ENCODE peak calls at places on chromosomes 3 and 15, in six cellular contexts. One of them, this sample, is unnamed. For H3K27me3, the result is how much of the 10 kb centered on the place peaks cover.

GRCh38 chr3:56196700-56197099 is 271.6 kb downstream of the ERC2 start:
- DNase-seq in GM12878: no peak
- DNase-seq in HepG2: no peak
- DNase-seq in SK-N-SH: no peak
- DNase-seq in H1: no peak
- DNase-seq in HCT116: no peak
- DNase-seq in this sample: no peak

GRCh38 chr3:131386429-131386926 is 4.9 kb downstream of the NUDT16 start:
- DNase-seq in H1: no peak
- DNase-seq in HepG2: no peak
- DNase-seq in SK-N-SH: no peak
- DNase-seq in GM12878: no peak
- DNase-seq in HCT116: no peak
- DNase-seq in this sample: peak

GRCh38 chr15:90231028-90232017 is 2.4 kb downstream of the CIB1 start:
- DNase-seq in HepG2: no peak
- DNase-seq in SK-N-SH: no peak
- DNase-seq in HCT116: no peak
- DNase-seq in GM12878: peak
- DNase-seq in H1: no peak
- DNase-seq in this sample: no peak

GRCh38 chr3:131735121-131735520 is 232.3 kb upstream of the MRPL3 start:
- DNase-seq in SK-N-SH: no peak
- DNase-seq in HCT116: no peak
- DNase-seq in GM12878: no peak
- DNase-seq in HepG2: no peak
- DNase-seq in H1: no peak
- DNase-seq in this sample: no peak

GRCh38 chr15:71049706-71050422 is 65.4 kb upstream of the THSD4 start:
- DNase-seq in HepG2: no peak
- DNase-seq in H1: no peak
- DNase-seq in HCT116: no peak
- DNase-seq in GM12878: no peak
- DNase-seq in SK-N-SH: no peak
- DNase-seq in this sample: no peak

GRCh38 chr15:34085746-34086145 is 15.9 kb downstream of the EMC7 start:
- DNase-seq in HCT116: no peak
- DNase-seq in HepG2: no peak
- DNase-seq in GM12878: no peak
- DNase-seq in H1: no peak
- DNase-seq in SK-N-SH: no peak
- DNase-seq in this sample: no peak

GRCh38 chr3:195075941-195076875 is 194.8 kb downstream of the XXYLT1 start:
- DNase-seq in H1: no peak
- DNase-seq in SK-N-SH: peak
- DNase-seq in HepG2: no peak
- DNase-seq in HCT116: no peak
- DNase-seq in GM12878: no peak
- DNase-seq in this sample: no peak

GRCh38 chr3:190558796-190559195 is 44.9 kb downstream of the IL1RAP start:
- DNase-seq in SK-N-SH: no peak
- DNase-seq in GM12878: no peak
- DNase-seq in HCT116: no peak
- DNase-seq in H1: no peak
- DNase-seq in HepG2: no peak
- DNase-seq in this sample: no peak

GRCh38 chr15:101056366-101057334 is 137.5 kb downstream of the LRRK1 start:
- DNase-seq in HepG2: peak
- DNase-seq in H1: no peak
- DNase-seq in SK-N-SH: peak
- DNase-seq in HCT116: no peak
- DNase-seq in GM12878: no peak
- DNase-seq in this sample: no peak

GRCh38 chr15:78873796-78874761 is 1.4 kb downstream of the MORF4L1 start:
- DNase-seq in HCT116: no peak
- DNase-seq in HepG2: no peak
- DNase-seq in H1: no peak
- DNase-seq in GM12878: no peak
- DNase-seq in SK-N-SH: no peak
- DNase-seq in this sample: no peak

GRCh38 chr15:100892013-100892355 is 12.4 kb downstream of the ALDH1A3 start:
- DNase-seq in H1: no peak
- DNase-seq in HCT116: no peak
- DNase-seq in HepG2: no peak
- DNase-seq in SK-N-SH: no peak
- DNase-seq in GM12878: no peak
- DNase-seq in this sample: no peak

GRCh38 chr3:181630873-181631272 is 80.9 kb upstream of the SOX2 start:
- DNase-seq in SK-N-SH: no peak
- DNase-seq in HepG2: no peak
- DNase-seq in H1: no peak
- DNase-seq in GM12878: no peak
- DNase-seq in HCT116: no peak
- DNase-seq in this sample: peak

GRCh38 chr3:12884790-12885584 is 43.6 kb upstream of the RPL32 start:
- DNase-seq in H1: no peak
- DNase-seq in HCT116: no peak
- DNase-seq in SK-N-SH: no peak
- DNase-seq in GM12878: no peak
- DNase-seq in HepG2: no peak
- DNase-seq in this sample: no peak

GRCh38 chr3:187741403-187742350 is 3.6 kb downstream of the BCL6 start:
- DNase-seq in HCT116: peak
- DNase-seq in HepG2: peak
- DNase-seq in GM12878: no peak
- DNase-seq in H1: no peak
- DNase-seq in SK-N-SH: peak
- DNase-seq in this sample: peak

GRCh38 chr15:41691471-41691870 is 31.3 kb downstream of the MGA start:
- DNase-seq in HCT116: no peak
- DNase-seq in H1: no peak
- DNase-seq in GM12878: no peak
- DNase-seq in SK-N-SH: no peak
- DNase-seq in HepG2: no peak
- DNase-seq in this sample: peak

GRCh38 chr15:91264651-91265351 is 164.7 kb downstream of the SV2B start:
- DNase-seq in H1: no peak
- DNase-seq in HCT116: no peak
- DNase-seq in SK-N-SH: no peak
- DNase-seq in GM12878: no peak
- DNase-seq in HepG2: no peak
- DNase-seq in this sample: no peak

GRCh38 chr3:119639494-119640350 is 20.7 kb downstream of the POPDC2 start:
- DNase-seq in H1: no peak
- DNase-seq in SK-N-SH: peak
- DNase-seq in GM12878: no peak
- DNase-seq in HCT116: no peak
- DNase-seq in HepG2: no peak
- DNase-seq in this sample: no peak

DNA sequence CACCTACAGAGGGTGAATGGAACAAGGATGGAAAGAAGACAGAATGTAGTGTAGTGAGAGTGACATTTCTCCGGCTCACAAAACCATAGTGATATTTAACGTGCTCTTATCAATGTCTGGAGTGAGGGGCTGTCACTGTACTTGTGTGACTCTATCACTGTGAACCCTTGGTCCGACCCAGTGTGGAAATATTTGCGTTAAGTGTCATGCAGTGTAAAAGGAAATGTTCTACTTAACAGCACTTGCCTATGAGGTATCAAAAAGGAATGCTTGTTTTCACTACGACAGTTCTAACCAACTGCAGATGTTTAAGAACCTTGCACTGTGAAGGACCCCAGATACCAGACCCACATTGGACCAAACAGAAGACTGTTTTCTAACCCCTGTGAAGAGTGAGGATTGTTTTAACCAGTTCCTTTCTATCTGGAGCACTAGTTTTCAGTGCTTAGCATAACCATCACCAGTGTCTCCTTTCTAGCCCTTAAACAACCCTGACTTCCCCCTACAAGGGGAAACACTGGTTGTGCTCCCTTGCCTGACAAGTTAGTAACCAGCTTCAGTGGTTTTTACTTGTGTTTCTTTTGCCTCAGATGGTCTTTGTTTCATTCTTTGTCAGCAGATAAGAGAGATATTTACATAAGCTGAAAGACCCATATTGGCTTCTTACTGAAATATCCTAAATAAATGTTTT is 144.7 kb upstream of the ABHD17C start:
- DNase-seq in SK-N-SH: no peak
- DNase-seq in HCT116: no peak
- DNase-seq in HepG2: peak
- DNase-seq in GM12878: peak
- DNase-seq in H1: no peak
- DNase-seq in this sample: peak
- H2AFZ ChIP-seq in SK-N-SH: no peak
- H2AFZ ChIP-seq in HCT116: no peak
- H2AFZ ChIP-seq in HepG2: no peak
- H2AFZ ChIP-seq in GM12878: no peak
- H2AFZ ChIP-seq in H1: no peak
- H2AFZ ChIP-seq in this sample: peak

GRCh38 chr3:49722896-49723295 is 855 bp downstream of the GMPPB start:
- DNase-seq in HCT116: no peak
- DNase-seq in GM12878: no peak
- DNase-seq in SK-N-SH: peak
- DNase-seq in H1: no peak
- DNase-seq in HepG2: no peak
- DNase-seq in this sample: no peak

GRCh38 chr3:49725906-49726681 is 2.3 kb upstream of the GMPPB start:
- DNase-seq in HepG2: no peak
- DNase-seq in SK-N-SH: no peak
- DNase-seq in H1: no peak
- DNase-seq in HCT116: no peak
- DNase-seq in GM12878: no peak
- DNase-seq in this sample: no peak

GRCh38 chr3:49723301-49723630 is 485 bp downstream of the GMPPB start:
- DNase-seq in HCT116: peak
- DNase-seq in SK-N-SH: peak
- DNase-seq in GM12878: no peak
- DNase-seq in H1: no peak
- DNase-seq in HepG2: peak
- DNase-seq in this sample: no peak

GRCh38 chr3:49723631-49724551 is at the start of gene GMPPB:
- DNase-seq in HCT116: peak
- DNase-seq in SK-N-SH: peak
- DNase-seq in H1: peak
- DNase-seq in HepG2: peak
- DNase-seq in GM12878: peak
- DNase-seq in this sample: peak

DNA sequence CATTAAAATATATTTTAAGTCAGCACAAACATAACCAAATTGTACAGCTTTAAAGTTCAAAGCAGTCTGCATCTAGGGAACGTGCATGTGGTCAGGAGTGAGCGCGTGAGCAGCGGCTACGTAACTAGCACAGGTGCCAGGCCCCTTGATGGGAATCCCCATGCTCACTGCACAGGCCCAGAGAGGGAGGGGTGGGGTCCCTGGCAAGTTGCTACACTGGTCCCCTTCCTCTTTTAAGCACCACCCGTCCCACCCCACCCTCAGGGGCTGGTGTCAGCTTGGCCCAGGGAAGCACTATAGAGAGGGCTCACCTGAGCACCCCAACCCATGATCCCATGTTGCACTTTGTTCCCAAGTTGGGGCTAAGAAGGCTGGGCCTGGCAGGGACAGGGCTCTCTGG is 835 bp upstream of the GMPPB start:
- DNase-seq in H1: no peak
- DNase-seq in HCT116: no peak
- DNase-seq in HepG2: no peak
- DNase-seq in GM12878: no peak
- DNase-seq in SK-N-SH: peak
- DNase-seq in this sample: no peak
- TF ChIP-seq MAX in H1: no peak
- TF ChIP-seq MAX in HCT116: no peak
- TF ChIP-seq MAX in HepG2: no peak
- TF ChIP-seq MAX in GM12878: no peak
- TF ChIP-seq MAX in SK-N-SH: no peak
- TF ChIP-seq MAX in this sample: no peak

GRCh38 chr3:128995737-128996136 is 1.9 kb upstream of the CFAP92 start:
- DNase-seq in GM12878: no peak
- DNase-seq in SK-N-SH: no peak
- DNase-seq in HCT116: no peak
- DNase-seq in HepG2: no peak
- DNase-seq in H1: no peak
- DNase-seq in this sample: no peak
- H3K27me3 ChIP-seq in GM12878: under half
- H3K27me3 ChIP-seq in SK-N-SH: under half
- H3K27me3 ChIP-seq in HCT116: under half
- H3K27me3 ChIP-seq in HepG2: under half
- H3K27me3 ChIP-seq in H1: under half
- H3K27me3 ChIP-seq in this sample: under half

GRCh38 chr3:31446411-31446810 is 86.3 kb upstream of the STT3B start:
- DNase-seq in SK-N-SH: no peak
- DNase-seq in GM12878: no peak
- DNase-seq in HepG2: no peak
- DNase-seq in H1: no peak
- DNase-seq in HCT116: no peak
- DNase-seq in this sample: no peak

GRCh38 chr3:31448035-31448881 is 84.5 kb upstream of the STT3B start:
- DNase-seq in H1: peak
- DNase-seq in GM12878: no peak
- DNase-seq in SK-N-SH: no peak
- DNase-seq in HepG2: peak
- DNase-seq in HCT116: peak
- DNase-seq in this sample: peak

GRCh38 chr3:31449318-31449717 is 83.4 kb upstream of the STT3B start:
- DNase-seq in GM12878: no peak
- DNase-seq in HepG2: no peak
- DNase-seq in SK-N-SH: no peak
- DNase-seq in HCT116: no peak
- DNase-seq in H1: no peak
- DNase-seq in this sample: no peak

GRCh38 chr3:31450345-31450744 is 82.4 kb upstream of the STT3B start:
- DNase-seq in H1: no peak
- DNase-seq in SK-N-SH: no peak
- DNase-seq in GM12878: no peak
- DNase-seq in HepG2: no peak
- DNase-seq in HCT116: no peak
- DNase-seq in this sample: no peak

DNA sequence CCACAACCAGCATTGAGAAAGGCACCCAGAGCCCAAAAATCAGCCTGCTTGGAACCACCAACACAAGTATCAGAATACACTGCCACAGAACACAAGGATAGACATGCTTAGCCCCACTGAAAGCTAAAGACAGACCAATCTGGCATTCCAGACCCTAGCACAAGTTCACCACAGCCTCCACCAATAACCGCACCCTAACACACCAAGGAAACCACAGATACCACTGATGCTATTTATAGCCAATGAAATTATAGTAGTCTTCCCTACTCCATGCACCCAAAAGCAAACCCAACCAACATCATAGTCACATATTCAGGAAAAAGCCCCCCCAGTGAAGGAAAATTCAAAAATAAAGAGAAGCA is 83.9 kb upstream of the STT3B start:
- DNase-seq in H1: no peak
- DNase-seq in HCT116: no peak
- DNase-seq in GM12878: no peak
- DNase-seq in SK-N-SH: no peak
- DNase-seq in HepG2: no peak
- DNase-seq in this sample: no peak
- H2AFZ ChIP-seq in H1: peak
- H2AFZ ChIP-seq in HCT116: no peak
- H2AFZ ChIP-seq in GM12878: peak
- H2AFZ ChIP-seq in SK-N-SH: no peak
- H2AFZ ChIP-seq in HepG2: no peak
- H2AFZ ChIP-seq in this sample: no peak